ENCODE peak calls at places on chromosomes 2 and 18, in ten cellular contexts. B is chondrocyte, R is left ventricle myocardium inferior, S is A549, P is hepatocyte, G is HCT116, Y is fibroblast of the aortic adventitia, D is H1, M is nephron progenitor cell, T is BE2C. L is an unnamed sample.

GRCh38 chr2:11102466-11102865 is 52.8 kb upstream of the SLC66A3 start:
- DNase-seq in B (no peak), R (no peak), S (no peak), P (no peak), G (no peak), Y (no peak), D (no peak), M (no peak), T (no peak), L (no peak)

GRCh38 chr18:49249523-49249922 is 210.9 kb downstream of the DYM start:
- DNase-seq in B (no peak), R (no peak), S (peak; percentile 12), P (no peak), G (no peak), Y (peak; percentile 87), D (no peak), M (no peak), T (no peak), L (no peak)

GRCh38 chr2:172986040-172986439 is 89.6 kb upstream of the MAP3K20 start:
- DNase-seq in B (no peak), R (no peak), S (no peak), P (no peak), G (no peak), Y (peak; percentile 32), D (no peak), M (no peak), T (no peak), L (no peak)

GRCh38 chr2:226125151-226125550 is 674.5 kb downstream of the IRS1 start:
- DNase-seq in B (no peak), R (no peak), S (no peak), P (no peak), G (no peak), Y (peak; percentile 48), D (no peak), M (no peak), T (no peak), L (no peak)

GRCh38 chr2:1940660-1941059 is 196.3 kb upstream of the PXDN start:
- DNase-seq in B (no peak), R (peak; percentile 75), S (no peak), P (no peak), G (no peak), Y (no peak), D (no peak), M (no peak), T (peak; percentile 16), L (no peak)

GRCh38 chr2:102289129-102289528 is 22.2 kb upstream of the IL1RL1 start:
- DNase-seq in B (no peak), R (no peak), S (no peak), P (no peak), G (no peak), Y (no peak), D (no peak), M (no peak), T (no peak), L (no peak)

GRCh38 chr2:2828774-2829368 is 497.8 kb upstream of the MYT1L start:
- DNase-seq in B (no peak), R (no peak), S (no peak), P (no peak), G (no peak), Y (no peak), D (peak; percentile 17), M (no peak), T (peak; percentile 71), L (no peak)

GRCh38 chr2:234611209-234611608 is 114.3 kb upstream of the ARL4C start:
- DNase-seq in B (no peak), R (no peak), S (peak; percentile 14), P (no peak), G (peak; percentile 8), Y (no peak), D (no peak), M (no peak), T (no peak), L (no peak)

GRCh38 chr18:47175283-47175894 is 775 bp downstream of the IER3IP1 start:
- DNase-seq in B (no peak), R (no peak), S (no peak), P (no peak), G (no peak), Y (peak; percentile 9), D (no peak), M (peak; percentile 28), T (peak; percentile 7), L (peak; percentile 8)

GRCh38 chr2:153388246-153388645 is 90.3 kb downstream of the RPRM start:
- DNase-seq in B (no peak), R (no peak), S (no peak), P (no peak), G (no peak), Y (no peak), D (no peak), M (no peak), T (no peak), L (no peak)

DNA sequence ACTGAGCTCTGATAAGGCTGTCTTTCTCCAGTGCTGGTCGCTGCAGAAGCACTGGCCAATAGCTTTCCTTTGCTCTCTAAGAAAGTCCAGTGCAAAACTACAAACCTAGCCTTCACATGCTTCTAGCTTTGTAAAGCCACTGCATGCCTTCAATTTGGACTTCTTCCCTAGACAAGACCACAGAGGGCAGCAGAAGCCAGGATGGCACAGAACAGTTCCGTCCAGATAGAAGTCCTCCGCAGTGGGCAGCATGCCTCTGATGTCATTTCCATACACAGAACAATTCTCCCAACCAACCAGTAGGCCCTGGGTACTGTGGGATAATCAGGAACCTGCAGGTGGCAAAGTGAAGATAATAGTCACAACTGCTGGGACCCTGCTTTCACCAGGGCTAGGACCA is 3.3 kb downstream of the ST6GAL2 start:
- DNase-seq in B (no peak), R (no peak), S (peak; percentile 87), P (peak; percentile 12), G (no peak), Y (no peak), D (no peak), M (no peak), T (no peak), L (no peak)
- TF ChIP-seq CTCF in B (peak; percentile 75), R (peak; percentile 14), S (peak; percentile 54), P (peak; percentile 14), G (no peak), Y (no peak), D (peak; percentile 19), M (no peak), T (no peak), L (no peak)

DNA sequence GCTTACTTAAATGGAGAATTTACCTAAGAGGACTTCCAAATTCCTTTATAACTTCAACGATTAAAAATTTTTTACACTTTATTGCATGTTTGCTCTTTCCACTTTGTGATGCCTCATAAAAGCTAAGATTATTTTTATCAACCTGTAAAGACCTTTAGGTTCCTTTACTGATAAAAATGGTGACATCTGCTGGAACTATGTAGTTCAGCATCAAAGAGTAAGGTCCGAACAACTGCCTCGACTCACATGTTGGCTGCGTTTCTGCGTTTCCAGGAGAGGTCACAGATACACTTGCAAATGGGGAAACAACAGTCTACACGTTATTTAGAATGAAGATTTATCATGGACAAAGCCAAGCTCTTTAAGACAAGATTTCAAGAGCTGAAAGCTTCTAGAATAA is 18.8 kb upstream of the TMX3 start:
- DNase-seq in B (no peak), R (no peak), S (peak; percentile 18), P (no peak), G (no peak), Y (no peak), D (no peak), M (no peak), T (no peak), L (no peak)
- TF ChIP-seq CTCF in B (no peak), R (no peak), S (no peak), P (no peak), G (no peak), Y (no peak), D (no peak), M (no peak), T (no peak), L (no peak)

DNA sequence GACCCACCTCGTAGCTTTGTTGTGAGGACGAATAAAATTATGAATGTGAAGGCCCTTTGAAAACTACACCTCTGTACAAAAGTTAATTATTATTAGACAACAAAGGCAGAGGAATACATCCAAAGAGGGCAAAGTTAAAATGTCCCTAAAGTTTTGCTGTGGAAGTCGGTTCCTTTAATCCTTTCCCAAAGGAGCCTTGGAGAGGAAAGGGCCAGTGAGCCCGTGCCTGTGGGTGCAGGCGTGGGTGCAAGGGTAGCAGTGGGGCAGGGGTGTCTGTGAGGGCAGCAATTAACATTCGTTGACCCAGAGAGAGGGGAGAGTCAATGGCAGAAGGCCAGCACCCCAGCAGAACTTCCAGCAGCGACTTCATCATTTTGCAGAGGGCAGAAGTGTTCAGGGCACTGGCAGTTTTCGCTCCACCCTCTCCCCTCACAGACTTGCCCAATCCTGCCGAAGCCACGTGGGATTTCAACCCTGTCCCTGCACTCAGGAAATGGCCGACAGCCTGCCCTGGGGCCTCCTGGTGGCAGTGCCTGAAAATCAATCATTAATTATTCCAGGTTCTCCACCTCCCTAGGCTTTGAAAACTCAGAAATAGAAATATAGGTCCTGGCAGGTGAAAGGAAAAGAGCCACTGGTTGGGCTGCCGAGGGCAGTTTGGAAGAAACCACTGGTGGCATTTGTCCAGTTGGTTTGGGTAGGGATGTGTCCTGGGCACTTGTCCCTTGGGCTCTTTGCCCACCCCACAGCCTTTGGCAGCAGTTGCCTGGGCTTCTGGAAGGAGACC is 4.2 kb upstream of the PAX8 start:
- DNase-seq in B (no peak), R (peak; percentile 44), S (peak; percentile 94), P (peak; percentile 64), G (peak; percentile 61), Y (no peak), D (peak; percentile 52), M (peak; percentile 25), T (no peak), L (no peak)
- TF ChIP-seq CTCF in B (peak; percentile 58), R (peak; percentile 32), S (peak; percentile 35), P (peak; percentile 6), G (peak; percentile 30), Y (no peak), D (peak; percentile 35), M (no peak), T (no peak), L (no peak)

DNA sequence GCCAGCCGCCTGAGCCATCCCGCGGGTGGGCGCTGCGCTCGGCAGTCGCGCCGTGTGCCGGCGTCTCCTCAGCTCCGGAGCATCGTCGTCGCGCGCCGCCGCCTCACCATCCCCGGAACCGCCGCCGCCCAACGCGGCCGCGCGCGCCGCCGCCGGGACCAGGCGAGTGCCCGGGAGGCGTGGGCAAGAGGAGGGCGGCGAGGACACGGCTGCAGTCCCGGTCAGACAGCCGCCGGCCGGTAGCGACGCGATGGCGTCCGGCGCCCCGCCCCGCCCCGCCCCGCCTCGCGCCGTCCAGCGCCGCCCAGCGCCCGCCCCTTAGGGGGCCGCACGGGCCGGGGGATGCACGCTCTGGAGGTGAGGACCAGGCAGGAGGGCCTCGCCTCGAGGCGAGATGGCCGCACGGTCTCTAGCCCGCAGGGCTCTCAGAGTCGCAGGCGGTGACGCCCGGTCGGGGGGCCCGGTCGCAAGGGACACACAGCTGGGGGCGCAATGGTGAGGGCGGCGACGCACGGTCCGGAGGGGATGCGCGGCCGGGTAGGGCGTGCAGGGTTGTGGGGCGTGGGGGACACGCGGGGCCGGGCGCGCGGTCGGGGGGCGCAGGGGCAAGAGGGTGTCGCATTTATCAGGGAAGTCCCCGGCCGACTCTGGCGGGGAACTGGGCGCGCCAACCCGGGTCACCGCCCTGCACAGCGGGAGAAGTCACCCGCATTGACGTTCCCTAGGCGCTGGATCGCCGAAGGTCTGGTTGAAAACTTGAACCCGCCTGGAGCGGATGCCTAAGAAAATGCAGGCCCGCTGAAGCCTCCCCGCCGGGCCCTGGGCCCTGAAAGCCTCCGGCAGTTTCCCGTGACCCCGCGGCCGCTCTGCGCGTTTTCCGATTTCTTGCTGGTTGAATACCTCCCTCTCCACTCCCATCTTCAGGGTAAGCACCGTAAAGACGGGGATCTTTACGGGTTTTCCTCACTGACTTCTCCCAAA is at the start of gene SPIRE1:
- DNase-seq in B (no peak), R (peak; percentile 82), S (peak; percentile 53), P (peak; percentile 85), G (no peak), Y (peak; percentile 32), D (peak; percentile 79), M (peak; percentile 72), T (peak; percentile 66), L (peak; percentile 68)
- TF ChIP-seq CTCF in B (peak; percentile 51), R (no peak), S (no peak), P (no peak), G (no peak), Y (no peak), D (no peak), M (no peak), T (no peak), L (no peak)

L was measured in endothelial cell.